ENCODE peak calls at places on chromosomes 11 and 22, in seven cellular contexts. B, N, F, S, R, O and L are unnamed samples.

GRCh38 chr22:44363980-44364749 is 51.4 kb upstream of the SHISAL1 start:
- DNase-seq in B (no peak), N (no peak), F (no peak), S (peak), R (no peak), O (peak), L (no peak)

GRCh38 chr22:37563153-37564081 is 3.1 kb downstream of the CDC42EP1 start:
- DNase-seq in B (peak), N (no peak), F (peak), S (peak), R (no peak), O (peak), L (no peak)

GRCh38 chr11:86447763-86448480 is 73.2 kb downstream of the CCDC81 start:
- DNase-seq in B (no peak), N (no peak), F (no peak), S (no peak), R (peak), O (no peak), L (no peak)

GRCh38 chr22:35896306-35896705 is 132.3 kb downstream of the RBFOX2 start:
- DNase-seq in B (no peak), N (no peak), F (no peak), S (no peak), R (no peak), O (no peak), L (no peak)

GRCh38 chr11:44913502-44913901 is 37.2 kb downstream of the TP53I11 start:
- DNase-seq in B (no peak), N (no peak), F (no peak), S (no peak), R (no peak), O (no peak), L (no peak)

GRCh38 chr11:117084992-117085391 is 13.2 kb downstream of the SIK3 start:
- DNase-seq in B (no peak), N (no peak), F (no peak), S (no peak), R (no peak), O (no peak), L (no peak)

GRCh38 chr11:23954317-23954716 is 542.5 kb upstream of the LUZP2 start:
- DNase-seq in B (no peak), N (no peak), F (no peak), S (no peak), R (no peak), O (no peak), L (no peak)

GRCh38 chr11:88284306-88285057 is 53.1 kb downstream of the CTSC start:
- DNase-seq in B (no peak), N (no peak), F (no peak), S (no peak), R (no peak), O (no peak), L (no peak)

GRCh38 chr11:2741377-2742131 is 41.8 kb upstream of the KCNQ1OT1 start:
- DNase-seq in B (peak), N (no peak), F (peak), S (no peak), R (no peak), O (peak), L (no peak)

GRCh38 chr11:33687733-33688479 is 12.7 kb downstream of the C11orf91 start:
- DNase-seq in B (peak), N (peak), F (peak), S (no peak), R (peak), O (peak), L (no peak)

GRCh38 chr11:44179173-44179572 is 83.7 kb downstream of the EXT2 start:
- DNase-seq in B (no peak), N (no peak), F (peak), S (no peak), R (no peak), O (peak), L (no peak)

GRCh38 chr11:62546244-62546936 is at the start of gene AHNAK:
- DNase-seq in B (peak), N (peak), F (peak), S (peak), R (peak), O (peak), L (no peak)

GRCh38 chr11:46560300-46561025 is 33.4 kb downstream of the AMBRA1 start:
- DNase-seq in B (no peak), N (peak), F (peak), S (no peak), R (peak), O (peak), L (no peak)

GRCh38 chr11:39139581-39139980 is 2319.9 kb downstream of the LRRC4C start:
- DNase-seq in B (no peak), N (no peak), F (no peak), S (no peak), R (no peak), O (no peak), L (no peak)

GRCh38 chr11:61541568-61541967 is 33.0 kb downstream of the LRRC10B start:
- DNase-seq in B (no peak), N (no peak), F (peak), S (no peak), R (no peak), O (peak), L (no peak)